ENCODE peak calls at places on chromosome 2, in eight cellular contexts. T, M, S, J, Y, W, K and N are unnamed samples.

GRCh38 chr2:217106650-217107014 is 246.8 kb upstream of the TNP1 start:
- DNase-seq in T (no peak), M (no peak), S (no peak), J (peak; percentile 26), Y (no peak), W (no peak), K (no peak), N (no peak)

GRCh38 chr2:74625658-74626425 is 22.3 kb downstream of the M1AP start:
- DNase-seq in T (no peak), M (no peak), S (no peak), J (no peak), Y (no peak), W (no peak), K (no peak), N (no peak)

GRCh38 chr2:25065768-25066167 is 23.9 kb downstream of the EFR3B start:
- DNase-seq in T (no peak), M (no peak), S (no peak), J (no peak), Y (no peak), W (no peak), K (no peak), N (no peak)

GRCh38 chr2:170930132-170931109 is 1.4 kb downstream of the GORASP2 start:
- DNase-seq in T (peak; percentile 78), M (no peak), S (no peak), J (no peak), Y (peak; percentile 45), W (no peak), K (no peak), N (peak; percentile 44)

GRCh38 chr2:100142393-100142792 is at the start of gene AFF3:
- DNase-seq in T (peak; percentile 19), M (no peak), S (no peak), J (no peak), Y (no peak), W (no peak), K (peak; percentile 11), N (no peak)

GRCh38 chr2:32895424-32895823 is 51.3 kb upstream of the LTBP1 start:
- DNase-seq in T (no peak), M (no peak), S (no peak), J (no peak), Y (no peak), W (no peak), K (no peak), N (no peak)

GRCh38 chr2:70767699-70768584 is at the start of gene ADD2:
- DNase-seq in T (peak; percentile 39), M (peak; percentile 48), S (no peak), J (no peak), Y (peak; percentile 65), W (peak; percentile 70), K (peak; percentile 19), N (no peak)

GRCh38 chr2:129799036-129799958 is 180.2 kb upstream of the RAB6C start:
- DNase-seq in T (no peak), M (no peak), S (no peak), J (no peak), Y (no peak), W (no peak), K (no peak), N (no peak)

DNA sequence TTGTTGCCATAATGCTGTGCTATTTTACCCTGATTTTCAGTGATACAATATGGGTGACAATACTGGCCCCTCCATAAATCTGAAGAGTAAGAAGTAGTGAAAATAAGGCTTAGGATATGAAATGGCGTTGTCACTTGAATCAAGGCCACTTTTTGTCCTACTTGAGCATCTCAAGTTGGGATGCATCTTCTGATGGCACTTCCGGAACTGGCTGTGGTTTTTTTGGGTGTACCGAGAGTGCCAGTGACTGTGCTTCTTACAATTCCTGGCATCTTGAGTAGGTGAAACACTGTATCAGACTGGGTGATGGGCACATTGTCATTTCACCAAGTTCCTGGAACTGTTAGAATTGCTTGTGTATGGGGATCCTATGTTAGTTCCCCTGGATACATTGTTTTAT is 52.5 kb upstream of the EML6 start:
- DNase-seq in T (no peak), M (no peak), S (no peak), J (no peak), Y (no peak), W (no peak), K (no peak), N (no peak)
- H3K36me3 ChIP-seq in T (peaks cover 30% of the 10 kb centered on the region), M (peaks cover 3% of the 10 kb centered on the region), S (no peaks in the 10 kb centered on the region), J (peaks cover 18% of the 10 kb centered on the region), Y (no peaks in the 10 kb centered on the region), W (peaks cover 57% of the 10 kb centered on the region), K (peaks cover 54% of the 10 kb centered on the region), N (no peaks in the 10 kb centered on the region)

GRCh38 chr2:178476477-178476876 is 1.9 kb downstream of the FKBP7 start:
- DNase-seq in T (no peak), M (no peak), S (no peak), J (no peak), Y (no peak), W (no peak), K (no peak), N (no peak)

GRCh38 chr2:178479275-178479616 is 846 bp upstream of the FKBP7 start:
- DNase-seq in T (no peak), M (no peak), S (no peak), J (no peak), Y (no peak), W (no peak), K (no peak), N (no peak)

GRCh38 chr2:178477443-178478099 is 829 bp downstream of the FKBP7 start:
- DNase-seq in T (no peak), M (no peak), S (no peak), J (no peak), Y (no peak), W (no peak), K (no peak), N (no peak)

GRCh38 chr2:178478442-178479274 is at the start of gene FKBP7:
- DNase-seq in T (peak; percentile 83), M (peak; percentile 92), S (peak; percentile 91), J (peak; percentile 35), Y (peak; percentile 88), W (peak; percentile 77), K (peak; percentile 86), N (peak; percentile 89)

GRCh38 chr2:178478102-178478441 is 328 bp downstream of the FKBP7 start:
- DNase-seq in T (no peak), M (no peak), S (peak; percentile 38), J (no peak), Y (peak; percentile 18), W (no peak), K (no peak), N (no peak)
- H3K27ac ChIP-seq in T (peak overlapping the region; percentile 81), M (peak overlapping the region; percentile 88), S (peak overlapping the region; percentile 91), J (peak overlapping the region; percentile 77), Y (peak overlapping the region; percentile 92), W (no peak overlapping the region), K (peak overlapping the region; percentile 95), N (peak overlapping the region; percentile 94)

GRCh38 chr2:205747827-205748386 is 65.6 kb downstream of the NRP2 start:
- DNase-seq in T (no peak), M (no peak), S (no peak), J (no peak), Y (no peak), W (no peak), K (no peak), N (no peak)

GRCh38 chr2:205748660-205749059 is 66.4 kb downstream of the NRP2 start:
- DNase-seq in T (no peak), M (no peak), S (no peak), J (peak; percentile 92), Y (no peak), W (no peak), K (no peak), N (no peak)

GRCh38 chr2:205746408-205746785 is 64.1 kb downstream of the NRP2 start:
- DNase-seq in T (no peak), M (no peak), S (no peak), J (peak; percentile 54), Y (no peak), W (no peak), K (no peak), N (peak; percentile 69)

GRCh38 chr2:205751621-205752031 is 69.3 kb downstream of the NRP2 start:
- DNase-seq in T (no peak), M (no peak), S (no peak), J (no peak), Y (no peak), W (no peak), K (no peak), N (no peak)

DNA sequence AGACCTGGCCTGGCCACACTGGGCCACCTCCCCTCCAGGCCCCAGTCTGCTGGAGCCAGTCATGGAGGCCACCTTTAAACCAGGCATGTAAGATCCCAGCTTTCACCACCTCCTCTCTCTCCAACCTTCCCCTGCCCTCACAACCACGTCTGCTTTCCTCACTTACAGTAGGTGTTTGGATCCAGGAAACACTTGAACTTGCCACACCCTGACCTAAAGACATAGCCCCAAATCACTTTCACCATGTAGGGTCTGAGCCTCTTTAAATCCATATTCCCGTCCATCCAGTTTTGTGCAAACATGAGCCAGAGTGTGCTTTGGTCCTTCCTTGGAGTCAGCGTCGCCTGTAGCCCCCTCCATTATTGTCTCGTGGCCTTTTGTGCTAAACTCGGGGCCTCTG is 66.8 kb downstream of the NRP2 start:
- DNase-seq in T (no peak), M (no peak), S (no peak), J (no peak), Y (no peak), W (no peak), K (no peak), N (no peak)
- H3K36me3 ChIP-seq in T (no peaks in the 10 kb centered on the region), M (no peaks in the 10 kb centered on the region), S (no peaks in the 10 kb centered on the region), J (peaks cover 3% of the 10 kb centered on the region), Y (no peaks in the 10 kb centered on the region), W (peaks cover 95% of the 10 kb centered on the region), K (peaks cover 64% of the 10 kb centered on the region), N (no peaks in the 10 kb centered on the region)

GRCh38 chr2:9667826-9668225 is 37.0 kb upstream of the YWHAQ start:
- DNase-seq in T (no peak), M (no peak), S (no peak), J (no peak), Y (no peak), W (no peak), K (no peak), N (no peak)

GRCh38 chr2:9663008-9663879 is 32.4 kb upstream of the YWHAQ start:
- DNase-seq in T (peak; percentile 20), M (no peak), S (no peak), J (no peak), Y (no peak), W (no peak), K (no peak), N (no peak)

GRCh38 chr2:9666306-9666705 is 35.5 kb upstream of the YWHAQ start:
- DNase-seq in T (no peak), M (no peak), S (no peak), J (no peak), Y (no peak), W (no peak), K (no peak), N (no peak)

GRCh38 chr2:9664365-9664764 is 33.6 kb upstream of the YWHAQ start:
- DNase-seq in T (no peak), M (no peak), S (no peak), J (no peak), Y (no peak), W (no peak), K (no peak), N (no peak)

GRCh38 chr2:9665903-9666302 is 35.1 kb upstream of the YWHAQ start:
- DNase-seq in T (no peak), M (no peak), S (no peak), J (no peak), Y (no peak), W (no peak), K (no peak), N (no peak)
- H3K27ac ChIP-seq in T (no peak overlapping the region), M (no peak overlapping the region), S (no peak overlapping the region), J (no peak overlapping the region), Y (no peak overlapping the region), W (no peak overlapping the region), K (no peak overlapping the region), N (no peak overlapping the region)

GRCh38 chr2:11616097-11616687 is 53.8 kb downstream of the NTSR2 start:
- DNase-seq in T (no peak), M (no peak), S (no peak), J (no peak), Y (no peak), W (no peak), K (no peak), N (no peak)
- H3K36me3 ChIP-seq in T (no peaks in the 10 kb centered on the region), M (no peaks in the 10 kb centered on the region), S (no peaks in the 10 kb centered on the region), J (no peaks in the 10 kb centered on the region), Y (no peaks in the 10 kb centered on the region), W (peaks cover 99% of the 10 kb centered on the region), K (peaks cover 40% of the 10 kb centered on the region), N (no peaks in the 10 kb centered on the region)